ENCODE peak calls at places on chromosomes 6 and 20, in four cellular contexts. One of them, this sample, is unnamed.

GRCh38 chr6:39867592-39867991 is 66.7 kb downstream of the MOCS1 start:
- DNase-seq in right cardiac atrium: no peak
- DNase-seq in cardiac muscle cell: no peak
- DNase-seq in dermis blood vessel endothelial cell: no peak
- DNase-seq in this sample: no peak

GRCh38 chr6:152232494-152233151 is 404.5 kb downstream of the SYNE1 start:
- DNase-seq in right cardiac atrium: peak; percentile 76
- DNase-seq in cardiac muscle cell: no peak
- DNase-seq in dermis blood vessel endothelial cell: peak; percentile 56
- DNase-seq in this sample: no peak

GRCh38 chr20:38671186-38671585 is 53.1 kb upstream of the SLC32A1 start:
- DNase-seq in right cardiac atrium: peak; percentile 13
- DNase-seq in cardiac muscle cell: peak; percentile 54
- DNase-seq in dermis blood vessel endothelial cell: no peak
- DNase-seq in this sample: peak; percentile 92

GRCh38 chr6:127761084-127761483 is 139.8 kb downstream of the THEMIS start:
- DNase-seq in right cardiac atrium: no peak
- DNase-seq in cardiac muscle cell: no peak
- DNase-seq in dermis blood vessel endothelial cell: no peak
- DNase-seq in this sample: no peak

GRCh38 chr6:75524322-75524972 is 30.8 kb upstream of the FILIP1 start:
- DNase-seq in right cardiac atrium: no peak
- DNase-seq in cardiac muscle cell: no peak
- DNase-seq in dermis blood vessel endothelial cell: peak; percentile 93
- DNase-seq in this sample: no peak

GRCh38 chr6:110875548-110876169 is 1.1 kb downstream of the AMD1 start:
- DNase-seq in right cardiac atrium: peak; percentile 84
- DNase-seq in cardiac muscle cell: peak; percentile 75
- DNase-seq in dermis blood vessel endothelial cell: peak; percentile 40
- DNase-seq in this sample: peak; percentile 64

GRCh38 chr20:48652961-48653705 is 174.7 kb downstream of the PREX1 start:
- DNase-seq in right cardiac atrium: no peak
- DNase-seq in cardiac muscle cell: no peak
- DNase-seq in dermis blood vessel endothelial cell: no peak
- DNase-seq in this sample: no peak

GRCh38 chr6:137867685-137868509 is 838 bp downstream of the TNFAIP3 start:
- DNase-seq in right cardiac atrium: peak; percentile 71
- DNase-seq in cardiac muscle cell: peak; percentile 27
- DNase-seq in dermis blood vessel endothelial cell: peak; percentile 42
- DNase-seq in this sample: peak; percentile 27

GRCh38 chr20:18284805-18285533 is 3.4 kb upstream of the ZNF133 start:
- DNase-seq in right cardiac atrium: no peak
- DNase-seq in cardiac muscle cell: peak; percentile 14
- DNase-seq in dermis blood vessel endothelial cell: peak; percentile 14
- DNase-seq in this sample: no peak

GRCh38 chr6:41021832-41022231 is 17.2 kb downstream of the UNC5CL start:
- DNase-seq in right cardiac atrium: no peak
- DNase-seq in cardiac muscle cell: peak; percentile 25
- DNase-seq in dermis blood vessel endothelial cell: peak; percentile 34
- DNase-seq in this sample: no peak

GRCh38 chr6:127032971-127033370 is 85.5 kb upstream of the RSPO3 start:
- DNase-seq in right cardiac atrium: no peak
- DNase-seq in cardiac muscle cell: no peak
- DNase-seq in dermis blood vessel endothelial cell: no peak
- DNase-seq in this sample: no peak

GRCh38 chr6:82957171-82957894 is 108.3 kb downstream of the UBE3D start:
- DNase-seq in right cardiac atrium: no peak
- DNase-seq in cardiac muscle cell: no peak
- DNase-seq in dermis blood vessel endothelial cell: no peak
- DNase-seq in this sample: no peak

GRCh38 chr6:101932704-101933103 is 539.2 kb downstream of the GRIK2 start:
- DNase-seq in right cardiac atrium: no peak
- DNase-seq in cardiac muscle cell: no peak
- DNase-seq in dermis blood vessel endothelial cell: no peak
- DNase-seq in this sample: no peak

GRCh38 chr6:11412011-11412424 is 125.5 kb upstream of the TMEM170B start:
- DNase-seq in right cardiac atrium: no peak
- DNase-seq in cardiac muscle cell: no peak
- DNase-seq in dermis blood vessel endothelial cell: no peak
- DNase-seq in this sample: no peak

GRCh38 chr6:4371207-4371921 is 236.0 kb upstream of the ECI2 start:
- DNase-seq in right cardiac atrium: peak; percentile 86
- DNase-seq in cardiac muscle cell: peak; percentile 84
- DNase-seq in dermis blood vessel endothelial cell: peak; percentile 41
- DNase-seq in this sample: no peak

GRCh38 chr6:99905209-99906106 is 88.6 kb downstream of the MCHR2 start:
- DNase-seq in right cardiac atrium: no peak
- DNase-seq in cardiac muscle cell: peak; percentile 73
- DNase-seq in dermis blood vessel endothelial cell: peak; percentile 63
- DNase-seq in this sample: no peak

GRCh38 chr6:14288910-14289309 is 171.3 kb downstream of the CD83 start:
- DNase-seq in right cardiac atrium: no peak
- DNase-seq in cardiac muscle cell: no peak
- DNase-seq in dermis blood vessel endothelial cell: no peak
- DNase-seq in this sample: no peak

GRCh38 chr20:58018590-58018989 is 209.9 kb downstream of the ANKRD60 start:
- DNase-seq in right cardiac atrium: no peak
- DNase-seq in cardiac muscle cell: no peak
- DNase-seq in dermis blood vessel endothelial cell: no peak
- DNase-seq in this sample: no peak

GRCh38 chr20:51156796-51157119 is 133.9 kb upstream of the KCNG1 start:
- DNase-seq in right cardiac atrium: no peak
- DNase-seq in cardiac muscle cell: no peak
- DNase-seq in dermis blood vessel endothelial cell: no peak
- DNase-seq in this sample: no peak

GRCh38 chr6:43367245-43367984 is 2.0 kb downstream of the ZNF318 start:
- DNase-seq in right cardiac atrium: no peak
- DNase-seq in cardiac muscle cell: no peak
- DNase-seq in dermis blood vessel endothelial cell: no peak
- DNase-seq in this sample: no peak

GRCh38 chr6:159118941-159119340 is 50.3 kb upstream of the FNDC1 start:
- DNase-seq in right cardiac atrium: no peak
- DNase-seq in cardiac muscle cell: no peak
- DNase-seq in dermis blood vessel endothelial cell: no peak
- DNase-seq in this sample: no peak

GRCh38 chr6:157528931-157529653 is 148.1 kb downstream of the ZDHHC14 start:
- DNase-seq in right cardiac atrium: no peak
- DNase-seq in cardiac muscle cell: no peak
- DNase-seq in dermis blood vessel endothelial cell: no peak
- DNase-seq in this sample: peak; percentile 32

GRCh38 chr6:69232506-69233194 is 564.2 kb downstream of the LMBRD1 start:
- DNase-seq in right cardiac atrium: peak; percentile 89
- DNase-seq in cardiac muscle cell: peak; percentile 91
- DNase-seq in dermis blood vessel endothelial cell: peak; percentile 45
- DNase-seq in this sample: peak; percentile 76

GRCh38 chr20:41395669-41396664 is 29.3 kb upstream of the EMILIN3 start:
- DNase-seq in right cardiac atrium: peak; percentile 85
- DNase-seq in cardiac muscle cell: no peak
- DNase-seq in dermis blood vessel endothelial cell: no peak
- DNase-seq in this sample: peak; percentile 37

GRCh38 chr6:26575494-26575939 is 21.2 kb upstream of the ABT1 start:
- DNase-seq in right cardiac atrium: no peak
- DNase-seq in cardiac muscle cell: no peak
- DNase-seq in dermis blood vessel endothelial cell: no peak
- DNase-seq in this sample: no peak

GRCh38 chr20:48794360-48794759 is 33.4 kb downstream of the PREX1 start:
- DNase-seq in right cardiac atrium: no peak
- DNase-seq in cardiac muscle cell: no peak
- DNase-seq in dermis blood vessel endothelial cell: peak; percentile 20
- DNase-seq in this sample: peak; percentile 59

GRCh38 chr6:121851056-121851455 is 415.6 kb downstream of the GJA1 start:
- DNase-seq in right cardiac atrium: no peak
- DNase-seq in cardiac muscle cell: peak; percentile 68
- DNase-seq in dermis blood vessel endothelial cell: no peak
- DNase-seq in this sample: no peak

GRCh38 chr6:32110632-32111031 is 1.5 kb upstream of the TNXB start:
- DNase-seq in right cardiac atrium: peak; percentile 80
- DNase-seq in cardiac muscle cell: no peak
- DNase-seq in dermis blood vessel endothelial cell: peak; percentile 17
- DNase-seq in this sample: no peak

GRCh38 chr20:14406495-14406894 is 69.1 kb upstream of the FLRT3 start:
- DNase-seq in right cardiac atrium: no peak
- DNase-seq in cardiac muscle cell: no peak
- DNase-seq in dermis blood vessel endothelial cell: no peak
- DNase-seq in this sample: no peak

GRCh38 chr6:129709451-129709908 is 497 bp downstream of the ARHGAP18 start:
- DNase-seq in right cardiac atrium: peak; percentile 77
- DNase-seq in cardiac muscle cell: peak; percentile 7
- DNase-seq in dermis blood vessel endothelial cell: peak; percentile 66
- DNase-seq in this sample: no peak

GRCh38 chr6:137148291-137149076 is 25.0 kb downstream of the IL22RA2 start:
- DNase-seq in right cardiac atrium: no peak
- DNase-seq in cardiac muscle cell: no peak
- DNase-seq in dermis blood vessel endothelial cell: no peak
- DNase-seq in this sample: no peak